ENCODE peak calls at places on chromosome 20, in four cellular contexts. J is SK-N-SH, O is H1, T is HepG2. C is an unnamed sample.

GRCh38 chr20:35644806-35645205 is 19.9 kb downstream of the CPNE1 start:
- DNase-seq in J (no peak), O (no peak), T (no peak), C (no peak)

GRCh38 chr20:63969851-63970713 is at the start of gene ZNF512B:
- DNase-seq in J (peak), O (no peak), T (peak), C (peak)

GRCh38 chr20:2169456-2170088 is 67.9 kb downstream of the STK35 start:
- DNase-seq in J (no peak), O (no peak), T (no peak), C (no peak)

GRCh38 chr20:32635764-32636163 is 38.0 kb downstream of the C20orf203 start:
- DNase-seq in J (no peak), O (no peak), T (no peak), C (no peak)

GRCh38 chr20:52191132-52191435 is 495 bp downstream of the ZFP64 start:
- DNase-seq in J (no peak), O (no peak), T (no peak), C (no peak)

GRCh38 chr20:36881331-36881730 is 5.4 kb downstream of the TLDC2 start:
- DNase-seq in J (no peak), O (no peak), T (no peak), C (no peak)

GRCh38 chr20:32945710-32946221 is 58.5 kb downstream of the SUN5 start:
- DNase-seq in J (peak), O (no peak), T (peak), C (peak)

GRCh38 chr20:44079968-44080560 is 106.9 kb downstream of the JPH2 start:
- DNase-seq in J (no peak), O (no peak), T (no peak), C (no peak)

GRCh38 chr20:884983-885952 is 30.9 kb downstream of the ANGPT4 start:
- DNase-seq in J (no peak), O (peak), T (no peak), C (peak)

GRCh38 chr20:44990425-44990824 is 24.1 kb downstream of the STK4 start:
- DNase-seq in J (no peak), O (no peak), T (no peak), C (peak)

GRCh38 chr20:16178671-16179070 is 394.6 kb downstream of the KIF16B start:
- DNase-seq in J (no peak), O (no peak), T (no peak), C (no peak)

GRCh38 chr20:22984611-22985010 is 50.5 kb upstream of the SSTR4 start:
- DNase-seq in J (no peak), O (no peak), T (no peak), C (no peak)

GRCh38 chr20:16397053-16397452 is 176.2 kb downstream of the KIF16B start:
- DNase-seq in J (no peak), O (no peak), T (no peak), C (no peak)

GRCh38 chr20:57391439-57392129 is 388 bp downstream of the RBM38 start:
- DNase-seq in J (peak), O (no peak), T (no peak), C (no peak)

GRCh38 chr20:54137115-54137514 is 36.7 kb downstream of the CYP24A1 start:
- DNase-seq in J (no peak), O (no peak), T (no peak), C (no peak)

GRCh38 chr20:32832664-32833063 is 12.9 kb downstream of the MAPRE1 start:
- DNase-seq in J (no peak), O (no peak), T (no peak), C (no peak)

GRCh38 chr20:24868396-24868927 is 80.6 kb upstream of the CST7 start:
- DNase-seq in J (no peak), O (no peak), T (no peak), C (no peak)

GRCh38 chr20:59771506-59772372 is 161.7 kb downstream of the SYCP2 start:
- DNase-seq in J (no peak), O (no peak), T (no peak), C (no peak)
- TF ChIP-seq GABPA in J (no peak), O (no peak), T (no peak), C (no peak)

GRCh38 chr20:48723308-48724264 is 104.2 kb downstream of the PREX1 start:
- DNase-seq in J (no peak), O (no peak), T (peak), C (peak)
- H3K27ac ChIP-seq in J (no peak), O (no peak), T (no peak), C (peak)

GRCh38 chr20:37904845-37905244 is 1.9 kb downstream of the VSTM2L start:
- DNase-seq in J (no peak), O (no peak), T (no peak), C (no peak)

GRCh38 chr20:37904008-37904675 is 1.2 kb downstream of the VSTM2L start:
- DNase-seq in J (no peak), O (no peak), T (no peak), C (no peak)

GRCh38 chr20:37901667-37902503 is 1.0 kb upstream of the VSTM2L start:
- DNase-seq in J (peak), O (no peak), T (peak), C (peak)

GRCh38 chr20:37902504-37903313 is at the start of gene VSTM2L:
- DNase-seq in J (peak), O (no peak), T (no peak), C (peak)

DNA sequence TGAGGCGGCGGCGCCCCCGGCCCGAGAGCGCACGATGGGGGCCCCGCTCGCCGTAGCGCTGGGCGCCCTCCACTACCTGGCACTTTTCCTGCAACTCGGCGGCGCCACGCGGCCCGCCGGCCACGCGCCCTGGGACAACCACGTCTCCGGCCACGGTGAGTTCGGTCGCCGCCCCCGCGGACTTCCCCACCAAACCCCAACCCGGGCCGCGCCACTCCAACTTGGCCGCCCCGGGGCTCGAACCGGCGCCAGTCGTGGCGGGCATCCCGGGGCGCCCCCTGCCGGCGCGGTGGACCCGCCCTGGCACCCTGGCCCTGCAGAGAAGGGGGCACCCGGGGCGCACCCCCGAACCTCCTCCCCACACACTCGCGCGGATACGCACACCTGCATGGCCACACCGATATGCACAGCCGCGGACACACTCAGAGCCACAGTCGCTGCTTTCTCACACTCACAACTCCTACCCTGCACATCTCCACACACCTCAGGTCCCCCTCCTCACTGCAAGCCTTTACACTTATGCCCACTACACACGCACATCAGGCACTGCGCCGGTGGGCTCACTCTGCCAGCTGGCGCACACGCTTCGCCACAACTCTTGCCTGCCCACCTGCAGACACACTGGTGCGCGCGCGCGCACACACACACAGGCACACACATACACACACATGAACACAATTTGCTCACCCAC is 535 bp downstream of the VSTM2L start:
- DNase-seq in J (peak), O (no peak), T (no peak), C (no peak)
- TF ChIP-seq CTCF in J (peak), O (peak), T (peak), C (no peak)

DNA sequence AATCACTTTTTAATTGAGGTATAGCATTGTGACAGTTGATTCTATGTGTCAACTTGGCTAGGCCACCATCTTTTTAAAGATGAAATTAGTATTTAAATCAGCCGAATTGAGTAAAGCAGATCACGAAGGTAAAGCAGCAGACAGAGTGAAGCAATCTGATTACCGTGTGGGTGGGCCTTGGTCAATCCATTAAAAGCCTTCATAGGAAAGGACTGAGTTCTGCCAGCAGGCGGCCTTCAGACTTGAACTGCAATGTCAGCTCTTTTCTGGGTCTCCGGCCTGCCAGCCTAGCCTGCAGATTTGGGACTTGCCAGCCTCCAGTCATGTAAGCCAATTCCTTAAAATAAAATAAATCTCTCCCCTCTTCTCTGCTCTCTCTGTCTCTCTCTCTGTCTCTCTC is 22.4 kb upstream of the TGM2 start:
- DNase-seq in J (no peak), O (no peak), T (peak), C (no peak)
- TF ChIP-seq GABPA in J (no peak), O (no peak), T (no peak), C (no peak)

GRCh38 chr20:4007383-4008025 is 7.9 kb downstream of the RNF24 start:
- DNase-seq in J (no peak), O (no peak), T (no peak), C (no peak)
- H3K27ac ChIP-seq in J (peak), O (no peak), T (no peak), C (no peak)

GRCh38 chr20:9966966-9967365 is 67.8 kb upstream of the ANKEF1 start:
- DNase-seq in J (peak), O (no peak), T (peak), C (no peak)
- TF ChIP-seq CTCF in J (peak), O (no peak), T (peak), C (no peak)

GRCh38 chr20:37997516-37997915 is 35.7 kb downstream of the TTI1 start:
- DNase-seq in J (no peak), O (no peak), T (no peak), C (no peak)

GRCh38 chr20:37992802-37993538 is 40.3 kb downstream of the TTI1 start:
- DNase-seq in J (peak), O (no peak), T (peak), C (peak)

GRCh38 chr20:37991506-37992302 is 41.6 kb downstream of the TTI1 start:
- DNase-seq in J (no peak), O (no peak), T (no peak), C (no peak)

GRCh38 chr20:37995856-37996625 is 37.2 kb downstream of the TTI1 start:
- DNase-seq in J (no peak), O (no peak), T (no peak), C (no peak)

GRCh38 chr20:37994512-37994911 is 38.7 kb downstream of the TTI1 start:
- DNase-seq in J (no peak), O (no peak), T (peak), C (no peak)
- TF ChIP-seq GABPA in J (no peak), O (no peak), T (no peak), C (no peak)

GRCh38 chr20:38085031-38085430 is 51.5 kb downstream of the RPRD1B start:
- DNase-seq in J (no peak), O (no peak), T (no peak), C (no peak)
- H3K27ac ChIP-seq in J (peak), O (no peak), T (peak), C (no peak)

DNA sequence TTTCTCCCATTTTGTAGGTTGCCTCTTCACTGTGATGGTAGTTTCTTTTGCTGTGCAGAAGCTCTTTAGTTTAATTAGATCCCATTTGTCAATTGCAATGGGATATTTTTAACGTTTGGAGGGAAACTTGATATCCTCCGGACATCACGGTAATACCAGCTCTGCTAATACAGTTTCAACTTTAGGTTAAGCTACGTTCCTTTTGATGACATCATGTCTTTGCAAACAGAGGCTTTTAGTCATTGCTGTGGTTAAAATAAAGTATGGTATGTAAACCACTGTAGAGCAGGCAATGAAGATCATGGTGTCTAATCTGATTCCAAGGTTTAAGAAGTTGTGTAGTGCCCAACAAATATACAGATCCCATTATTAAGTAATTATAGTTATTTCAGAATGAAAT is 168.0 kb upstream of the CHD6 start:
- DNase-seq in J (no peak), O (no peak), T (no peak), C (no peak)
- TF ChIP-seq CTCF in J (no peak), O (no peak), T (no peak), C (no peak)

DNA sequence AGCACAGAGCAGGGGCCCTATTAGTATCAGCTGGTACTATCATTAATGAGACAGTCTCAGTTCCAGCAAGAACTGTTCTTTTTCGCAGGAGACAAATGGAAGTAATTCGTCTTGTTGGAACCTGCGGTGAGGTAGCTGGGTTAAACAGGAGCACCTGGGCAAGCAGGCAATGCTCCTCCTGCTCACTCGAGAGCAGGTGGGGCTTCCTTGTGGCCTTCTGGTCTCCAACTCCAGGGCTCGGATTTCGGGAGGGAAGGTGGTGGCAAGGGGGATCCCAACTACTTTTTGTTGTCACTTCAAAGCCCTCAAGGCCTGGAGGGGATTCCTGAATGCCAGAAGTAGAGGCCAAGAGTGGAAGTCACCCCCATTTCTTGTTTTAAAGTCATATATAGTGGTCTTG is 1.3 kb upstream of the SPEF1 start:
- DNase-seq in J (no peak), O (no peak), T (no peak), C (no peak)
- TF ChIP-seq GABPA in J (no peak), O (no peak), T (no peak), C (no peak)